ENCODE peak calls at places on chromosomes 7 and 10, in eight cellular contexts. One of them, this sample, is unnamed.

GRCh38 chr7:128767475-128768110 is 8.0 kb downstream of the OPN1SW start:
- DNase-seq in activated effector memory CD4-positive, alpha-beta T cell treated with Interleukin-2 at 50 U/mL for 16 hours: no peak
- DNase-seq in T-helper 17 cell: no peak
- DNase-seq in NCI-H1092: no peak
- DNase-seq in EL: no peak
- DNase-seq in neuronal stem cell: no peak
- DNase-seq in stimulated activated naive CD8-positive, alpha-beta T cell treated with anti-CD3 and anti-CD28 coated beads, Interleukin-15, amount 100 ng/mL, for 72 hours: no peak
- DNase-seq in stimulated activated CD4-positive, alpha-beta T cell treated with anti-CD3 and anti-CD28 coated beads, Interleukin-2, amount 100 ng/mL, for 24 hours: no peak
- DNase-seq in this sample: no peak

GRCh38 chr7:156773966-156774365 is 119.0 kb downstream of the LMBR1 start:
- DNase-seq in activated effector memory CD4-positive, alpha-beta T cell treated with Interleukin-2 at 50 U/mL for 16 hours: no peak
- DNase-seq in T-helper 17 cell: no peak
- DNase-seq in NCI-H1092: no peak
- DNase-seq in EL: peak; percentile 16
- DNase-seq in neuronal stem cell: no peak
- DNase-seq in stimulated activated naive CD8-positive, alpha-beta T cell treated with anti-CD3 and anti-CD28 coated beads, Interleukin-15, amount 100 ng/mL, for 72 hours: no peak
- DNase-seq in stimulated activated CD4-positive, alpha-beta T cell treated with anti-CD3 and anti-CD28 coated beads, Interleukin-2, amount 100 ng/mL, for 24 hours: no peak
- DNase-seq in this sample: no peak

GRCh38 chr7:110677405-110677804 is 413.5 kb upstream of the LRRN3 start:
- DNase-seq in activated effector memory CD4-positive, alpha-beta T cell treated with Interleukin-2 at 50 U/mL for 16 hours: no peak
- DNase-seq in T-helper 17 cell: no peak
- DNase-seq in NCI-H1092: no peak
- DNase-seq in EL: no peak
- DNase-seq in neuronal stem cell: no peak
- DNase-seq in stimulated activated naive CD8-positive, alpha-beta T cell treated with anti-CD3 and anti-CD28 coated beads, Interleukin-15, amount 100 ng/mL, for 72 hours: no peak
- DNase-seq in stimulated activated CD4-positive, alpha-beta T cell treated with anti-CD3 and anti-CD28 coated beads, Interleukin-2, amount 100 ng/mL, for 24 hours: no peak
- DNase-seq in this sample: no peak

GRCh38 chr10:87782721-87783120 is 35.3 kb downstream of the ATAD1 start:
- DNase-seq in activated effector memory CD4-positive, alpha-beta T cell treated with Interleukin-2 at 50 U/mL for 16 hours: no peak
- DNase-seq in T-helper 17 cell: no peak
- DNase-seq in NCI-H1092: no peak
- DNase-seq in EL: no peak
- DNase-seq in neuronal stem cell: no peak
- DNase-seq in stimulated activated naive CD8-positive, alpha-beta T cell treated with anti-CD3 and anti-CD28 coated beads, Interleukin-15, amount 100 ng/mL, for 72 hours: no peak
- DNase-seq in stimulated activated CD4-positive, alpha-beta T cell treated with anti-CD3 and anti-CD28 coated beads, Interleukin-2, amount 100 ng/mL, for 24 hours: no peak
- DNase-seq in this sample: no peak

GRCh38 chr10:72375173-72375572 is 20.5 kb upstream of the DNAJB12 start:
- DNase-seq in activated effector memory CD4-positive, alpha-beta T cell treated with Interleukin-2 at 50 U/mL for 16 hours: no peak
- DNase-seq in T-helper 17 cell: no peak
- DNase-seq in NCI-H1092: no peak
- DNase-seq in EL: no peak
- DNase-seq in neuronal stem cell: no peak
- DNase-seq in stimulated activated naive CD8-positive, alpha-beta T cell treated with anti-CD3 and anti-CD28 coated beads, Interleukin-15, amount 100 ng/mL, for 72 hours: no peak
- DNase-seq in stimulated activated CD4-positive, alpha-beta T cell treated with anti-CD3 and anti-CD28 coated beads, Interleukin-2, amount 100 ng/mL, for 24 hours: no peak
- DNase-seq in this sample: no peak

GRCh38 chr10:110407301-110408170 is 90.2 kb upstream of the DUSP5 start:
- DNase-seq in activated effector memory CD4-positive, alpha-beta T cell treated with Interleukin-2 at 50 U/mL for 16 hours: no peak
- DNase-seq in T-helper 17 cell: no peak
- DNase-seq in NCI-H1092: no peak
- DNase-seq in EL: peak; percentile 67
- DNase-seq in neuronal stem cell: no peak
- DNase-seq in stimulated activated naive CD8-positive, alpha-beta T cell treated with anti-CD3 and anti-CD28 coated beads, Interleukin-15, amount 100 ng/mL, for 72 hours: no peak
- DNase-seq in stimulated activated CD4-positive, alpha-beta T cell treated with anti-CD3 and anti-CD28 coated beads, Interleukin-2, amount 100 ng/mL, for 24 hours: no peak
- DNase-seq in this sample: no peak

GRCh38 chr7:102953421-102953820 is 40.6 kb downstream of the LRRC17 start:
- DNase-seq in activated effector memory CD4-positive, alpha-beta T cell treated with Interleukin-2 at 50 U/mL for 16 hours: no peak
- DNase-seq in T-helper 17 cell: no peak
- DNase-seq in NCI-H1092: no peak
- DNase-seq in EL: no peak
- DNase-seq in neuronal stem cell: no peak
- DNase-seq in stimulated activated naive CD8-positive, alpha-beta T cell treated with anti-CD3 and anti-CD28 coated beads, Interleukin-15, amount 100 ng/mL, for 72 hours: no peak
- DNase-seq in stimulated activated CD4-positive, alpha-beta T cell treated with anti-CD3 and anti-CD28 coated beads, Interleukin-2, amount 100 ng/mL, for 24 hours: no peak
- DNase-seq in this sample: no peak

GRCh38 chr10:62044569-62044968 is 143.1 kb downstream of the ARID5B start:
- DNase-seq in activated effector memory CD4-positive, alpha-beta T cell treated with Interleukin-2 at 50 U/mL for 16 hours: no peak
- DNase-seq in T-helper 17 cell: no peak
- DNase-seq in NCI-H1092: no peak
- DNase-seq in EL: no peak
- DNase-seq in neuronal stem cell: no peak
- DNase-seq in stimulated activated naive CD8-positive, alpha-beta T cell treated with anti-CD3 and anti-CD28 coated beads, Interleukin-15, amount 100 ng/mL, for 72 hours: no peak
- DNase-seq in stimulated activated CD4-positive, alpha-beta T cell treated with anti-CD3 and anti-CD28 coated beads, Interleukin-2, amount 100 ng/mL, for 24 hours: no peak
- DNase-seq in this sample: no peak

GRCh38 chr10:123643315-123643714 is 22.8 kb upstream of the GPR26 start:
- DNase-seq in activated effector memory CD4-positive, alpha-beta T cell treated with Interleukin-2 at 50 U/mL for 16 hours: no peak
- DNase-seq in T-helper 17 cell: no peak
- DNase-seq in NCI-H1092: no peak
- DNase-seq in EL: no peak
- DNase-seq in neuronal stem cell: no peak
- DNase-seq in stimulated activated naive CD8-positive, alpha-beta T cell treated with anti-CD3 and anti-CD28 coated beads, Interleukin-15, amount 100 ng/mL, for 72 hours: no peak
- DNase-seq in stimulated activated CD4-positive, alpha-beta T cell treated with anti-CD3 and anti-CD28 coated beads, Interleukin-2, amount 100 ng/mL, for 24 hours: no peak
- DNase-seq in this sample: no peak

GRCh38 chr10:71090330-71090729 is 122.0 kb upstream of the UNC5B start:
- DNase-seq in activated effector memory CD4-positive, alpha-beta T cell treated with Interleukin-2 at 50 U/mL for 16 hours: no peak
- DNase-seq in T-helper 17 cell: no peak
- DNase-seq in NCI-H1092: no peak
- DNase-seq in EL: no peak
- DNase-seq in neuronal stem cell: no peak
- DNase-seq in stimulated activated naive CD8-positive, alpha-beta T cell treated with anti-CD3 and anti-CD28 coated beads, Interleukin-15, amount 100 ng/mL, for 72 hours: no peak
- DNase-seq in stimulated activated CD4-positive, alpha-beta T cell treated with anti-CD3 and anti-CD28 coated beads, Interleukin-2, amount 100 ng/mL, for 24 hours: no peak
- DNase-seq in this sample: no peak

GRCh38 chr7:37149019-37149814 is 299.4 kb downstream of the ELMO1 start:
- DNase-seq in activated effector memory CD4-positive, alpha-beta T cell treated with Interleukin-2 at 50 U/mL for 16 hours: no peak
- DNase-seq in T-helper 17 cell: no peak
- DNase-seq in NCI-H1092: no peak
- DNase-seq in EL: no peak
- DNase-seq in neuronal stem cell: no peak
- DNase-seq in stimulated activated naive CD8-positive, alpha-beta T cell treated with anti-CD3 and anti-CD28 coated beads, Interleukin-15, amount 100 ng/mL, for 72 hours: no peak
- DNase-seq in stimulated activated CD4-positive, alpha-beta T cell treated with anti-CD3 and anti-CD28 coated beads, Interleukin-2, amount 100 ng/mL, for 24 hours: no peak
- DNase-seq in this sample: no peak

GRCh38 chr7:115976651-115977050 is 53.9 kb downstream of the TFEC start:
- DNase-seq in activated effector memory CD4-positive, alpha-beta T cell treated with Interleukin-2 at 50 U/mL for 16 hours: no peak
- DNase-seq in T-helper 17 cell: no peak
- DNase-seq in NCI-H1092: no peak
- DNase-seq in EL: no peak
- DNase-seq in neuronal stem cell: no peak
- DNase-seq in stimulated activated naive CD8-positive, alpha-beta T cell treated with anti-CD3 and anti-CD28 coated beads, Interleukin-15, amount 100 ng/mL, for 72 hours: no peak
- DNase-seq in stimulated activated CD4-positive, alpha-beta T cell treated with anti-CD3 and anti-CD28 coated beads, Interleukin-2, amount 100 ng/mL, for 24 hours: no peak
- DNase-seq in this sample: no peak

GRCh38 chr10:86334515-86335085 is 32.0 kb downstream of the GRID1 start:
- DNase-seq in activated effector memory CD4-positive, alpha-beta T cell treated with Interleukin-2 at 50 U/mL for 16 hours: no peak
- DNase-seq in T-helper 17 cell: no peak
- DNase-seq in NCI-H1092: no peak
- DNase-seq in EL: no peak
- DNase-seq in neuronal stem cell: no peak
- DNase-seq in stimulated activated naive CD8-positive, alpha-beta T cell treated with anti-CD3 and anti-CD28 coated beads, Interleukin-15, amount 100 ng/mL, for 72 hours: no peak
- DNase-seq in stimulated activated CD4-positive, alpha-beta T cell treated with anti-CD3 and anti-CD28 coated beads, Interleukin-2, amount 100 ng/mL, for 24 hours: no peak
- DNase-seq in this sample: no peak

GRCh38 chr10:98351831-98352402 is 63.1 kb downstream of the PYROXD2 start:
- DNase-seq in activated effector memory CD4-positive, alpha-beta T cell treated with Interleukin-2 at 50 U/mL for 16 hours: no peak
- DNase-seq in T-helper 17 cell: no peak
- DNase-seq in NCI-H1092: no peak
- DNase-seq in EL: no peak
- DNase-seq in neuronal stem cell: no peak
- DNase-seq in stimulated activated naive CD8-positive, alpha-beta T cell treated with anti-CD3 and anti-CD28 coated beads, Interleukin-15, amount 100 ng/mL, for 72 hours: no peak
- DNase-seq in stimulated activated CD4-positive, alpha-beta T cell treated with anti-CD3 and anti-CD28 coated beads, Interleukin-2, amount 100 ng/mL, for 24 hours: no peak
- DNase-seq in this sample: no peak

GRCh38 chr10:125377368-125377767 is 217.0 kb upstream of the CTBP2 start:
- DNase-seq in activated effector memory CD4-positive, alpha-beta T cell treated with Interleukin-2 at 50 U/mL for 16 hours: no peak
- DNase-seq in T-helper 17 cell: no peak
- DNase-seq in NCI-H1092: no peak
- DNase-seq in EL: no peak
- DNase-seq in neuronal stem cell: no peak
- DNase-seq in stimulated activated naive CD8-positive, alpha-beta T cell treated with anti-CD3 and anti-CD28 coated beads, Interleukin-15, amount 100 ng/mL, for 72 hours: no peak
- DNase-seq in stimulated activated CD4-positive, alpha-beta T cell treated with anti-CD3 and anti-CD28 coated beads, Interleukin-2, amount 100 ng/mL, for 24 hours: no peak
- DNase-seq in this sample: no peak

GRCh38 chr7:69395072-69395714 is 203.1 kb upstream of the AUTS2 start:
- DNase-seq in activated effector memory CD4-positive, alpha-beta T cell treated with Interleukin-2 at 50 U/mL for 16 hours: no peak
- DNase-seq in T-helper 17 cell: no peak
- DNase-seq in NCI-H1092: no peak
- DNase-seq in EL: no peak
- DNase-seq in neuronal stem cell: no peak
- DNase-seq in stimulated activated naive CD8-positive, alpha-beta T cell treated with anti-CD3 and anti-CD28 coated beads, Interleukin-15, amount 100 ng/mL, for 72 hours: no peak
- DNase-seq in stimulated activated CD4-positive, alpha-beta T cell treated with anti-CD3 and anti-CD28 coated beads, Interleukin-2, amount 100 ng/mL, for 24 hours: no peak
- DNase-seq in this sample: no peak

GRCh38 chr7:85135931-85136330 is 50.9 kb downstream of the SEMA3D start:
- DNase-seq in activated effector memory CD4-positive, alpha-beta T cell treated with Interleukin-2 at 50 U/mL for 16 hours: no peak
- DNase-seq in T-helper 17 cell: no peak
- DNase-seq in NCI-H1092: no peak
- DNase-seq in EL: peak; percentile 92
- DNase-seq in neuronal stem cell: no peak
- DNase-seq in stimulated activated naive CD8-positive, alpha-beta T cell treated with anti-CD3 and anti-CD28 coated beads, Interleukin-15, amount 100 ng/mL, for 72 hours: no peak
- DNase-seq in stimulated activated CD4-positive, alpha-beta T cell treated with anti-CD3 and anti-CD28 coated beads, Interleukin-2, amount 100 ng/mL, for 24 hours: no peak
- DNase-seq in this sample: no peak

GRCh38 chr7:134777908-134778580 is 1.4 kb upstream of the CALD1 start:
- DNase-seq in activated effector memory CD4-positive, alpha-beta T cell treated with Interleukin-2 at 50 U/mL for 16 hours: no peak
- DNase-seq in T-helper 17 cell: no peak
- DNase-seq in NCI-H1092: no peak
- DNase-seq in EL: peak; percentile 37
- DNase-seq in neuronal stem cell: no peak
- DNase-seq in stimulated activated naive CD8-positive, alpha-beta T cell treated with anti-CD3 and anti-CD28 coated beads, Interleukin-15, amount 100 ng/mL, for 72 hours: no peak
- DNase-seq in stimulated activated CD4-positive, alpha-beta T cell treated with anti-CD3 and anti-CD28 coated beads, Interleukin-2, amount 100 ng/mL, for 24 hours: no peak
- DNase-seq in this sample: no peak

GRCh38 chr10:22997102-22997501 is 69.2 kb downstream of the ARMC3 start:
- DNase-seq in activated effector memory CD4-positive, alpha-beta T cell treated with Interleukin-2 at 50 U/mL for 16 hours: no peak
- DNase-seq in T-helper 17 cell: no peak
- DNase-seq in NCI-H1092: no peak
- DNase-seq in EL: peak; percentile 27
- DNase-seq in neuronal stem cell: no peak
- DNase-seq in stimulated activated naive CD8-positive, alpha-beta T cell treated with anti-CD3 and anti-CD28 coated beads, Interleukin-15, amount 100 ng/mL, for 72 hours: no peak
- DNase-seq in stimulated activated CD4-positive, alpha-beta T cell treated with anti-CD3 and anti-CD28 coated beads, Interleukin-2, amount 100 ng/mL, for 24 hours: no peak
- DNase-seq in this sample: peak; percentile 17

GRCh38 chr7:143013897-143014296 is 13.0 kb downstream of the OR9A2 start:
- DNase-seq in activated effector memory CD4-positive, alpha-beta T cell treated with Interleukin-2 at 50 U/mL for 16 hours: no peak
- DNase-seq in T-helper 17 cell: no peak
- DNase-seq in NCI-H1092: no peak
- DNase-seq in EL: peak; percentile 76
- DNase-seq in neuronal stem cell: no peak
- DNase-seq in stimulated activated naive CD8-positive, alpha-beta T cell treated with anti-CD3 and anti-CD28 coated beads, Interleukin-15, amount 100 ng/mL, for 72 hours: no peak
- DNase-seq in stimulated activated CD4-positive, alpha-beta T cell treated with anti-CD3 and anti-CD28 coated beads, Interleukin-2, amount 100 ng/mL, for 24 hours: no peak
- DNase-seq in this sample: no peak

GRCh38 chr7:154372106-154372505 is 319.9 kb downstream of the DPP6 start:
- DNase-seq in activated effector memory CD4-positive, alpha-beta T cell treated with Interleukin-2 at 50 U/mL for 16 hours: no peak
- DNase-seq in T-helper 17 cell: no peak
- DNase-seq in NCI-H1092: no peak
- DNase-seq in EL: no peak
- DNase-seq in neuronal stem cell: no peak
- DNase-seq in stimulated activated naive CD8-positive, alpha-beta T cell treated with anti-CD3 and anti-CD28 coated beads, Interleukin-15, amount 100 ng/mL, for 72 hours: no peak
- DNase-seq in stimulated activated CD4-positive, alpha-beta T cell treated with anti-CD3 and anti-CD28 coated beads, Interleukin-2, amount 100 ng/mL, for 24 hours: no peak
- DNase-seq in this sample: no peak

GRCh38 chr7:28755255-28755654 is 202.9 kb downstream of the TRIL start:
- DNase-seq in activated effector memory CD4-positive, alpha-beta T cell treated with Interleukin-2 at 50 U/mL for 16 hours: no peak
- DNase-seq in T-helper 17 cell: no peak
- DNase-seq in NCI-H1092: no peak
- DNase-seq in EL: peak; percentile 81
- DNase-seq in neuronal stem cell: no peak
- DNase-seq in stimulated activated naive CD8-positive, alpha-beta T cell treated with anti-CD3 and anti-CD28 coated beads, Interleukin-15, amount 100 ng/mL, for 72 hours: no peak
- DNase-seq in stimulated activated CD4-positive, alpha-beta T cell treated with anti-CD3 and anti-CD28 coated beads, Interleukin-2, amount 100 ng/mL, for 24 hours: no peak
- DNase-seq in this sample: no peak

GRCh38 chr7:18226598-18226997 is 199.0 kb upstream of the PRPS1L1 start:
- DNase-seq in activated effector memory CD4-positive, alpha-beta T cell treated with Interleukin-2 at 50 U/mL for 16 hours: no peak
- DNase-seq in T-helper 17 cell: no peak
- DNase-seq in NCI-H1092: no peak
- DNase-seq in EL: no peak
- DNase-seq in neuronal stem cell: no peak
- DNase-seq in stimulated activated naive CD8-positive, alpha-beta T cell treated with anti-CD3 and anti-CD28 coated beads, Interleukin-15, amount 100 ng/mL, for 72 hours: no peak
- DNase-seq in stimulated activated CD4-positive, alpha-beta T cell treated with anti-CD3 and anti-CD28 coated beads, Interleukin-2, amount 100 ng/mL, for 24 hours: no peak
- DNase-seq in this sample: no peak

GRCh38 chr10:5684971-5685763 is 529 bp downstream of the TASOR2 start:
- DNase-seq in activated effector memory CD4-positive, alpha-beta T cell treated with Interleukin-2 at 50 U/mL for 16 hours: peak; percentile 63
- DNase-seq in T-helper 17 cell: peak; percentile 65
- DNase-seq in NCI-H1092: peak; percentile 35
- DNase-seq in EL: peak; percentile 78
- DNase-seq in neuronal stem cell: peak; percentile 48
- DNase-seq in stimulated activated naive CD8-positive, alpha-beta T cell treated with anti-CD3 and anti-CD28 coated beads, Interleukin-15, amount 100 ng/mL, for 72 hours: peak; percentile 82
- DNase-seq in stimulated activated CD4-positive, alpha-beta T cell treated with anti-CD3 and anti-CD28 coated beads, Interleukin-2, amount 100 ng/mL, for 24 hours: peak; percentile 74
- DNase-seq in this sample: peak; percentile 65

GRCh38 chr7:84914598-84914997 is 272.3 kb downstream of the SEMA3D start:
- DNase-seq in activated effector memory CD4-positive, alpha-beta T cell treated with Interleukin-2 at 50 U/mL for 16 hours: no peak
- DNase-seq in T-helper 17 cell: no peak
- DNase-seq in NCI-H1092: no peak
- DNase-seq in EL: no peak
- DNase-seq in neuronal stem cell: no peak
- DNase-seq in stimulated activated naive CD8-positive, alpha-beta T cell treated with anti-CD3 and anti-CD28 coated beads, Interleukin-15, amount 100 ng/mL, for 72 hours: no peak
- DNase-seq in stimulated activated CD4-positive, alpha-beta T cell treated with anti-CD3 and anti-CD28 coated beads, Interleukin-2, amount 100 ng/mL, for 24 hours: no peak
- DNase-seq in this sample: no peak

GRCh38 chr7:103803631-103804030 is 185.8 kb downstream of the RELN start:
- DNase-seq in activated effector memory CD4-positive, alpha-beta T cell treated with Interleukin-2 at 50 U/mL for 16 hours: no peak
- DNase-seq in T-helper 17 cell: no peak
- DNase-seq in NCI-H1092: no peak
- DNase-seq in EL: no peak
- DNase-seq in neuronal stem cell: no peak
- DNase-seq in stimulated activated naive CD8-positive, alpha-beta T cell treated with anti-CD3 and anti-CD28 coated beads, Interleukin-15, amount 100 ng/mL, for 72 hours: no peak
- DNase-seq in stimulated activated CD4-positive, alpha-beta T cell treated with anti-CD3 and anti-CD28 coated beads, Interleukin-2, amount 100 ng/mL, for 24 hours: no peak
- DNase-seq in this sample: no peak

GRCh38 chr7:120925392-120925791 is 25.2 kb upstream of the ING3 start:
- DNase-seq in activated effector memory CD4-positive, alpha-beta T cell treated with Interleukin-2 at 50 U/mL for 16 hours: no peak
- DNase-seq in T-helper 17 cell: no peak
- DNase-seq in NCI-H1092: no peak
- DNase-seq in EL: no peak
- DNase-seq in neuronal stem cell: no peak
- DNase-seq in stimulated activated naive CD8-positive, alpha-beta T cell treated with anti-CD3 and anti-CD28 coated beads, Interleukin-15, amount 100 ng/mL, for 72 hours: no peak
- DNase-seq in stimulated activated CD4-positive, alpha-beta T cell treated with anti-CD3 and anti-CD28 coated beads, Interleukin-2, amount 100 ng/mL, for 24 hours: no peak
- DNase-seq in this sample: no peak

This sample was measured in endothelial cell.